ENCODE peak calls at places on chromosomes 12 and 14, in seven cellular contexts. O, F, E, X, Y, H and J are unnamed samples.

GRCh38 chr12:58029260-58029659 is 87.9 kb downstream of the ATP23 start:
- DNase-seq in Y (no peak), O (no peak), X (no peak), E (no peak), F (no peak), H (no peak), J (no peak)

GRCh38 chr12:48794870-48795269 is 6.0 kb upstream of the ADCY6 start:
- DNase-seq in Y (no peak), F (no peak), E (no peak), X (no peak), O (no peak), H (no peak), J (no peak)

GRCh38 chr12:119803391-119803791 is 73.7 kb downstream of the CIT start:
- DNase-seq in F (peak), Y (no peak), H (no peak), O (no peak), E (peak), X (no peak), J (no peak)

GRCh38 chr12:102816816-102817434 is 100.1 kb downstream of the PAH start:
- DNase-seq in O (peak), Y (no peak), X (peak), E (no peak), F (peak), H (peak), J (no peak)

GRCh38 chr12:64625243-64626077 is 15.2 kb downstream of the RASSF3 start:
- DNase-seq in X (peak), E (peak), H (peak), F (peak), O (peak), Y (no peak), J (no peak)

GRCh38 chr14:37289688-37290087 is 92.0 kb downstream of the MIPOL1 start:
- DNase-seq in X (no peak), E (no peak), O (no peak), Y (no peak), H (no peak), F (no peak), J (no peak)

GRCh38 chr12:2291947-2292346 is 239.2 kb downstream of the CACNA1C start:
- DNase-seq in H (no peak), X (no peak), Y (no peak), F (no peak), E (no peak), O (no peak), J (no peak)

GRCh38 chr14:36797634-36798033 is 136.0 kb downstream of the PAX9 start:
- DNase-seq in Y (no peak), O (no peak), E (no peak), X (no peak), H (no peak), F (no peak), J (no peak)

GRCh38 chr14:69634871-69635270 is 23.5 kb downstream of the SUSD6 start:
- DNase-seq in Y (no peak), O (no peak), H (no peak), E (no peak), F (no peak), X (no peak), J (no peak)

GRCh38 chr12:56256326-56256960 is 1.7 kb downstream of the ANKRD52 start:
- DNase-seq in H (peak), X (peak), Y (no peak), O (no peak), F (no peak), E (no peak), J (no peak)

GRCh38 chr12:52148541-52149181 is 43.2 kb downstream of the KRT80 start:
- DNase-seq in H (peak), Y (no peak), E (no peak), F (no peak), O (no peak), X (no peak), J (no peak)

GRCh38 chr12:16603265-16603915 is 2.6 kb downstream of the LMO3 start:
- DNase-seq in E (no peak), X (no peak), H (no peak), F (no peak), O (no peak), Y (no peak), J (no peak)

GRCh38 chr12:58046281-58046680 is 104.9 kb downstream of the ATP23 start:
- DNase-seq in Y (no peak), O (no peak), F (peak), H (no peak), E (no peak), X (no peak), J (no peak)

GRCh38 chr14:54566410-54567223 is at the start of gene SAMD4A:
- DNase-seq in E (peak), O (no peak), H (peak), X (peak), Y (peak), F (peak), J (peak)

GRCh38 chr12:12927211-12928079 is 24.5 kb downstream of the GPRC5D start:
- DNase-seq in O (no peak), F (peak), Y (no peak), X (no peak), H (no peak), E (no peak), J (peak)

GRCh38 chr14:62081012-62081612 is 318.9 kb downstream of the SNAPC1 start:
- DNase-seq in Y (no peak), E (no peak), X (no peak), O (no peak), F (no peak), H (no peak), J (no peak)

GRCh38 chr14:91361236-91361811 is 56.3 kb downstream of the CCDC88C start:
- DNase-seq in F (peak), O (no peak), Y (no peak), E (no peak), H (no peak), X (no peak), J (no peak)

GRCh38 chr12:118061011-118061875 is at the start of gene WSB2:
- DNase-seq in E (peak), X (peak), Y (peak), F (peak), H (no peak), O (no peak), J (peak)

GRCh38 chr12:52082988-52083637 is 3.6 kb downstream of the SMIM41 start:
- DNase-seq in F (peak), Y (no peak), E (peak), H (peak), X (peak), O (peak), J (peak)

GRCh38 chr12:124938606-124939427 is 24.4 kb upstream of the UBC start:
- DNase-seq in E (peak), X (peak), F (peak), O (no peak), Y (no peak), H (peak), J (no peak)

GRCh38 chr14:54169254-54169924 is 212.8 kb upstream of the BMP4 start:
- DNase-seq in F (peak), X (peak), E (no peak), Y (no peak), H (peak), O (no peak), J (no peak)

GRCh38 chr14:90608281-90608680 is 207.9 kb downstream of the TTC7B start:
- DNase-seq in Y (no peak), H (no peak), F (no peak), E (no peak), X (no peak), O (no peak), J (no peak)

GRCh38 chr12:11561416-11561815 is 88.1 kb upstream of the ETV6 start:
- DNase-seq in E (no peak), F (no peak), O (no peak), H (no peak), X (no peak), Y (no peak), J (no peak)

GRCh38 chr12:31491819-31492598 is 98.9 kb downstream of the DENND5B start:
- DNase-seq in O (peak), X (peak), Y (no peak), H (peak), E (no peak), F (peak), J (no peak)

GRCh38 chr12:54701940-54702592 is 53.9 kb upstream of the DCD start:
- DNase-seq in E (no peak), Y (no peak), F (peak), X (peak), O (no peak), H (peak), J (no peak)

GRCh38 chr12:23099604-23100003 is 474.6 kb downstream of the ETNK1 start:
- DNase-seq in H (peak), X (no peak), F (no peak), Y (no peak), E (no peak), O (no peak), J (no peak)

GRCh38 chr14:96272777-96273471 is 16.9 kb downstream of the BDKRB1 start:
- DNase-seq in Y (peak), F (no peak), E (no peak), X (no peak), O (no peak), H (peak), J (no peak)

GRCh38 chr14:31164115-31164514 is 43.5 kb downstream of the HECTD1 start:
- DNase-seq in Y (no peak), H (no peak), F (no peak), X (no peak), O (no peak), E (no peak), J (no peak)

GRCh38 chr14:64474041-64474440 is 8.7 kb downstream of the AKAP5 start:
- DNase-seq in X (no peak), H (no peak), F (no peak), E (no peak), Y (no peak), O (no peak), J (no peak)

GRCh38 chr12:92615703-92616102 is 87.1 kb upstream of the PLEKHG7 start:
- DNase-seq in F (no peak), X (no peak), Y (no peak), H (no peak), O (no peak), E (no peak), J (no peak)

GRCh38 chr12:64404470-64405446 is 566 bp downstream of the XPOT start:
- DNase-seq in O (no peak), F (peak), H (peak), E (peak), X (peak), Y (peak), J (peak)

GRCh38 chr12:24996102-24996797 is 47.3 kb upstream of the BCAT1 start:
- DNase-seq in Y (no peak), E (no peak), X (no peak), F (peak), H (no peak), O (no peak), J (no peak)

GRCh38 chr12:132018193-132018916 is 68.6 kb downstream of the EP400 start:
- DNase-seq in O (no peak), X (peak), E (peak), Y (no peak), F (no peak), H (no peak), J (no peak)

GRCh38 chr14:103522649-103523582 is at the start of gene CKB:
- DNase-seq in E (peak), Y (no peak), H (no peak), F (peak), X (no peak), O (no peak), J (no peak)

GRCh38 chr12:51763743-51764142 is 84.8 kb downstream of the FIGNL2 start:
- DNase-seq in H (no peak), E (no peak), O (no peak), F (no peak), X (no peak), Y (no peak), J (no peak)